ENCODE peak calls at places on chromosomes 1 and 21, in four cellular contexts. One of them, this sample, is unnamed.

GRCh38 chr1:89812992-89813391 is 7.8 kb upstream of the LRRC8D start:
- DNase-seq in HepG2: no peak
- DNase-seq in GM12878: no peak
- DNase-seq in SK-N-SH: no peak
- DNase-seq in this sample: no peak

GRCh38 chr21:23644768-23645167 is 1962.5 kb downstream of the MRPL39 start:
- DNase-seq in SK-N-SH: no peak
- DNase-seq in GM12878: no peak
- DNase-seq in HepG2: no peak
- DNase-seq in this sample: no peak

GRCh38 chr1:87224209-87224608 is 104.5 kb upstream of the LMO4 start:
- DNase-seq in SK-N-SH: no peak
- DNase-seq in HepG2: no peak
- DNase-seq in GM12878: no peak
- DNase-seq in this sample: peak

GRCh38 chr1:174726167-174726879 is 273.4 kb upstream of the CACYBP start:
- DNase-seq in SK-N-SH: no peak
- DNase-seq in HepG2: peak
- DNase-seq in GM12878: no peak
- DNase-seq in this sample: peak

GRCh38 chr1:156677616-156678596 is 699 bp upstream of the NES start:
- DNase-seq in HepG2: peak
- DNase-seq in SK-N-SH: peak
- DNase-seq in GM12878: no peak
- DNase-seq in this sample: peak

GRCh38 chr1:221439734-221440436 is 302.0 kb downstream of the DUSP10 start:
- DNase-seq in HepG2: peak
- DNase-seq in SK-N-SH: no peak
- DNase-seq in GM12878: no peak
- DNase-seq in this sample: peak

GRCh38 chr1:19344372-19344810 is 32.3 kb downstream of the SLC66A1 start:
- DNase-seq in GM12878: no peak
- DNase-seq in HepG2: peak
- DNase-seq in SK-N-SH: peak
- DNase-seq in this sample: peak

GRCh38 chr1:50109647-50110075 is 941 bp downstream of the ELAVL4 start:
- DNase-seq in SK-N-SH: no peak
- DNase-seq in GM12878: no peak
- DNase-seq in HepG2: no peak
- DNase-seq in this sample: no peak

GRCh38 chr1:91549041-91549735 is 48.5 kb downstream of the CDC7 start:
- DNase-seq in HepG2: no peak
- DNase-seq in SK-N-SH: no peak
- DNase-seq in GM12878: no peak
- DNase-seq in this sample: no peak

GRCh38 chr1:228295981-228296380 is 88.1 kb downstream of the OBSCN start:
- DNase-seq in HepG2: no peak
- DNase-seq in GM12878: no peak
- DNase-seq in SK-N-SH: no peak
- DNase-seq in this sample: no peak

GRCh38 chr21:24895885-24896734 is 711.2 kb downstream of the MRPL39 start:
- DNase-seq in GM12878: peak
- DNase-seq in SK-N-SH: peak
- DNase-seq in HepG2: no peak
- DNase-seq in this sample: no peak

GRCh38 chr1:15350551-15351200 is 59.0 kb upstream of the EFHD2 start:
- DNase-seq in HepG2: no peak
- DNase-seq in GM12878: no peak
- DNase-seq in SK-N-SH: no peak
- DNase-seq in this sample: no peak

GRCh38 chr1:6519935-6520621 is 28.6 kb upstream of the PLEKHG5 start:
- DNase-seq in SK-N-SH: peak
- DNase-seq in HepG2: no peak
- DNase-seq in GM12878: no peak
- DNase-seq in this sample: no peak

GRCh38 chr1:85569122-85569521 is 11.4 kb upstream of the CCN1 start:
- DNase-seq in HepG2: no peak
- DNase-seq in SK-N-SH: no peak
- DNase-seq in GM12878: no peak
- DNase-seq in this sample: no peak

GRCh38 chr1:237901284-237901870 is 10.7 kb upstream of the ZP4 start:
- DNase-seq in GM12878: no peak
- DNase-seq in HepG2: peak
- DNase-seq in SK-N-SH: peak
- DNase-seq in this sample: peak

GRCh38 chr1:9629445-9630201 is 21.9 kb upstream of the PIK3CD start:
- DNase-seq in GM12878: peak
- DNase-seq in SK-N-SH: no peak
- DNase-seq in HepG2: no peak
- DNase-seq in this sample: no peak

GRCh38 chr21:25313891-25314646 is 293.2 kb downstream of the MRPL39 start:
- DNase-seq in GM12878: no peak
- DNase-seq in HepG2: no peak
- DNase-seq in SK-N-SH: peak
- DNase-seq in this sample: no peak

GRCh38 chr1:3312894-3313578 is 141.4 kb upstream of the ARHGEF16 start:
- DNase-seq in HepG2: peak
- DNase-seq in GM12878: no peak
- DNase-seq in SK-N-SH: no peak
- DNase-seq in this sample: peak

GRCh38 chr21:42439284-42440186 is 35.8 kb downstream of the UBASH3A start:
- DNase-seq in HepG2: no peak
- DNase-seq in SK-N-SH: no peak
- DNase-seq in GM12878: no peak
- DNase-seq in this sample: no peak

GRCh38 chr1:35691571-35692220 is 27.0 kb downstream of the C1orf216 start:
- DNase-seq in GM12878: no peak
- DNase-seq in SK-N-SH: no peak
- DNase-seq in HepG2: no peak
- DNase-seq in this sample: no peak

GRCh38 chr1:212237651-212238050 is 47.6 kb upstream of the PPP2R5A start:
- DNase-seq in HepG2: peak
- DNase-seq in GM12878: no peak
- DNase-seq in SK-N-SH: no peak
- DNase-seq in this sample: peak

GRCh38 chr1:151142411-151143056 is 3.9 kb downstream of the SEMA6C start:
- DNase-seq in GM12878: no peak
- DNase-seq in SK-N-SH: peak
- DNase-seq in HepG2: no peak
- DNase-seq in this sample: no peak

GRCh38 chr1:224430511-224431113 is 4.0 kb downstream of the WDR26 start:
- DNase-seq in SK-N-SH: no peak
- DNase-seq in GM12878: no peak
- DNase-seq in HepG2: peak
- DNase-seq in this sample: peak

GRCh38 chr1:211591980-211592493 is 13.1 kb upstream of the SLC30A1 start:
- DNase-seq in GM12878: no peak
- DNase-seq in SK-N-SH: no peak
- DNase-seq in HepG2: no peak
- DNase-seq in this sample: peak

GRCh38 chr1:185646202-185646683 is 87.9 kb upstream of the HMCN1 start:
- DNase-seq in GM12878: no peak
- DNase-seq in HepG2: peak
- DNase-seq in SK-N-SH: peak
- DNase-seq in this sample: peak

GRCh38 chr1:23224721-23225648 is 7.7 kb upstream of the HTR1D start:
- DNase-seq in HepG2: no peak
- DNase-seq in SK-N-SH: peak
- DNase-seq in GM12878: no peak
- DNase-seq in this sample: no peak

GRCh38 chr1:234326493-234327366 is 46.5 kb upstream of the COA6 start:
- DNase-seq in GM12878: no peak
- DNase-seq in SK-N-SH: peak
- DNase-seq in HepG2: peak
- DNase-seq in this sample: peak

GRCh38 chr21:44723177-44724131 is 12.1 kb upstream of the TSPEAR start:
- DNase-seq in GM12878: no peak
- DNase-seq in HepG2: no peak
- DNase-seq in SK-N-SH: no peak
- DNase-seq in this sample: no peak

GRCh38 chr1:155454096-155454495 is 108.5 kb downstream of the ASH1L start:
- DNase-seq in SK-N-SH: no peak
- DNase-seq in GM12878: no peak
- DNase-seq in HepG2: no peak
- DNase-seq in this sample: no peak

GRCh38 chr1:92792340-92792782 is 7.5 kb upstream of the EVI5 start:
- DNase-seq in GM12878: no peak
- DNase-seq in SK-N-SH: no peak
- DNase-seq in HepG2: no peak
- DNase-seq in this sample: no peak

GRCh38 chr1:100613817-100614559 is 76.0 kb downstream of the GPR88 start:
- DNase-seq in HepG2: no peak
- DNase-seq in GM12878: no peak
- DNase-seq in SK-N-SH: no peak
- DNase-seq in this sample: no peak

GRCh38 chr1:32893198-32894018 is 7.1 kb downstream of the HPCA start:
- DNase-seq in HepG2: no peak
- DNase-seq in GM12878: no peak
- DNase-seq in SK-N-SH: peak
- DNase-seq in this sample: peak

GRCh38 chr1:187691439-187691838 is 862.7 kb downstream of the PLA2G4A start:
- DNase-seq in HepG2: peak
- DNase-seq in GM12878: no peak
- DNase-seq in SK-N-SH: no peak
- DNase-seq in this sample: peak

GRCh38 chr21:42405064-42406059 is 1.7 kb downstream of the UBASH3A start:
- DNase-seq in SK-N-SH: no peak
- DNase-seq in GM12878: no peak
- DNase-seq in HepG2: no peak
- DNase-seq in this sample: no peak

DNA sequence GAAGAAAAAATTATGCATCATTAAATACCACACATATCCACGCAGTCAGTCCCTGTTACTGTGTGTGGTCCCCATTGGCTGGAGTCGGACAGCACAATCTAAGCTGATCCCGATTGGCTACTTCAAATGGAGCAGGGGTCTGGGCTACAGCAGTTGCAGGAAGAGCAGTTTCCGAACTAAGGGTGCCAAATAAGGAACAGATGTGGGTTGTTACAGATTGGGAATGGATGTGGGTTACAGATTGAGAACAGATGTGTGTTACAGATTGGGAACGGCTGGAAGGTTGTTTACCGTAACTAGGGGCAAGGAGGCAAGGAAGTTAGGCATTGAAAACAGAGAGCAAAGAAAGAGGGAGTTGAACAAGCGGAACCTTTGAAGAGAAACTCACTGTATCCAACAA is 19.9 kb downstream of the OR2L13 start:
- DNase-seq in SK-N-SH: peak
- DNase-seq in GM12878: no peak
- DNase-seq in HepG2: no peak
- DNase-seq in this sample: no peak
- TF ChIP-seq PBX3 in SK-N-SH: no peak
- TF ChIP-seq PBX3 in GM12878: no peak
- TF ChIP-seq PBX3 in HepG2: no peak
- TF ChIP-seq PBX3 in this sample: no peak

GRCh38 chr21:45818276-45818903 is 163.2 kb upstream of the COL6A1 start:
- DNase-seq in SK-N-SH: no peak
- DNase-seq in HepG2: no peak
- DNase-seq in GM12878: no peak
- DNase-seq in this sample: peak
- TF ChIP-seq PBX3 in SK-N-SH: no peak
- TF ChIP-seq PBX3 in HepG2: no peak
- TF ChIP-seq PBX3 in GM12878: no peak
- TF ChIP-seq PBX3 in this sample: no peak

GRCh38 chr1:45687014-45687752 is 798 bp upstream of the TMEM69 start:
- DNase-seq in GM12878: peak
- DNase-seq in SK-N-SH: peak
- DNase-seq in HepG2: peak
- DNase-seq in this sample: peak
- TF ChIP-seq PBX3 in GM12878: no peak
- TF ChIP-seq PBX3 in SK-N-SH: no peak
- TF ChIP-seq PBX3 in HepG2: no peak
- TF ChIP-seq PBX3 in this sample: peak

GRCh38 chr1:8464987-8465386 is 147.1 kb downstream of the SLC45A1 start:
- DNase-seq in HepG2: no peak
- DNase-seq in GM12878: no peak
- DNase-seq in SK-N-SH: no peak
- DNase-seq in this sample: no peak

GRCh38 chr1:8468751-8469150 is 150.8 kb downstream of the SLC45A1 start:
- DNase-seq in GM12878: no peak
- DNase-seq in HepG2: peak
- DNase-seq in SK-N-SH: no peak
- DNase-seq in this sample: no peak

GRCh38 chr1:8465692-8466091 is 147.8 kb downstream of the SLC45A1 start:
- DNase-seq in SK-N-SH: no peak
- DNase-seq in GM12878: no peak
- DNase-seq in HepG2: no peak
- DNase-seq in this sample: no peak

GRCh38 chr1:8464377-8464776 is 146.5 kb downstream of the SLC45A1 start:
- DNase-seq in SK-N-SH: no peak
- DNase-seq in GM12878: no peak
- DNase-seq in HepG2: no peak
- DNase-seq in this sample: no peak

DNA sequence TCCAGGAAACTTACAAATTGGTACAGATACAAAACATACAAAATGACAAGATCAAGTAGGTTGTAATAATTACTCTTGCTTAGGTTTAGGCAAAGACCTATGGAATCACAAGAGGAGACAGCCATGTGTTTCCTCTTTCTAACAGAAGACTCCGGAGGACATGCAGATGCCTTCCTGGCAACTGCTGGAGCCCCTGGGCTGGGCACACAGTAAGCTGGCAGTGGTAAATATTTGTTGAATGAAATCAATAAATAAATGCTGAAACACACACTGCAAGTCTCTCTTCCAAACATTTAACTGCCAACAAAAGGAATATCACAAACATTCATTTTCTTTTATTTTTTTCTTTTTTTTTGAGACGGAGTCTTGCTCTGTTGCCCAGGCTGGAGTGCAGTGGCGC is 149.4 kb downstream of the SLC45A1 start:
- DNase-seq in GM12878: no peak
- DNase-seq in HepG2: no peak
- DNase-seq in SK-N-SH: no peak
- DNase-seq in this sample: no peak
- TF ChIP-seq PBX3 in GM12878: no peak
- TF ChIP-seq PBX3 in HepG2: no peak
- TF ChIP-seq PBX3 in SK-N-SH: no peak
- TF ChIP-seq PBX3 in this sample: no peak

GRCh38 chr1:13662498-13662897 is 37.5 kb upstream of the PRDM2 start:
- DNase-seq in HepG2: no peak
- DNase-seq in GM12878: no peak
- DNase-seq in SK-N-SH: no peak
- DNase-seq in this sample: no peak

GRCh38 chr1:13661539-13661938 is 38.4 kb upstream of the PRDM2 start:
- DNase-seq in SK-N-SH: no peak
- DNase-seq in HepG2: no peak
- DNase-seq in GM12878: no peak
- DNase-seq in this sample: no peak

GRCh38 chr1:13664451-13664850 is 35.5 kb upstream of the PRDM2 start:
- DNase-seq in SK-N-SH: no peak
- DNase-seq in GM12878: peak
- DNase-seq in HepG2: no peak
- DNase-seq in this sample: no peak

GRCh38 chr1:13666317-13666716 is 33.7 kb upstream of the PRDM2 start:
- DNase-seq in HepG2: no peak
- DNase-seq in GM12878: no peak
- DNase-seq in SK-N-SH: no peak
- DNase-seq in this sample: no peak

GRCh38 chr1:13663969-13664368 is 36.0 kb upstream of the PRDM2 start:
- DNase-seq in SK-N-SH: no peak
- DNase-seq in HepG2: no peak
- DNase-seq in GM12878: no peak
- DNase-seq in this sample: no peak
- TF ChIP-seq PBX3 in SK-N-SH: no peak
- TF ChIP-seq PBX3 in HepG2: no peak
- TF ChIP-seq PBX3 in GM12878: no peak
- TF ChIP-seq PBX3 in this sample: no peak

This sample was measured in A549.